ENCODE peak calls at places on chromosome 17, in four cellular contexts. G is H1, P is GM12878, L is HepG2. J is an unnamed sample. For H3K9me3, the result is how much of the 10 kb centered on the place peaks cover.

GRCh38 chr17:39237586-39237985 is 11.8 kb upstream of the STAC2 start:
- DNase-seq in P (no peak), G (no peak), L (no peak), J (no peak)

GRCh38 chr17:74227271-74227670 is 13.9 kb downstream of the TTYH2 start:
- DNase-seq in L (no peak), P (no peak), G (no peak), J (no peak)

GRCh38 chr17:45341389-45342158 is 24.8 kb upstream of the MAP3K14 start:
- DNase-seq in L (peak), P (no peak), G (peak), J (peak)

GRCh38 chr17:72205357-72205756 is 84.5 kb downstream of the SOX9 start:
- DNase-seq in P (no peak), G (no peak), L (no peak), J (no peak)

GRCh38 chr17:41687828-41688640 is 651 bp upstream of the EIF1 start:
- DNase-seq in G (peak), P (no peak), L (peak), J (no peak)

GRCh38 chr17:67071595-67071994 is 27.2 kb downstream of the CACNG1 start:
- DNase-seq in G (no peak), P (no peak), L (no peak), J (no peak)

GRCh38 chr17:1718362-1719165 is 5.9 kb upstream of the WDR81 start:
- DNase-seq in P (no peak), G (no peak), L (no peak), J (no peak)

GRCh38 chr17:45729284-45729907 is 54.7 kb upstream of the CRHR1 start:
- DNase-seq in G (no peak), L (no peak), P (no peak), J (no peak)

GRCh38 chr17:16928406-16929280 is 43.3 kb downstream of the TNFRSF13B start:
- DNase-seq in G (no peak), P (no peak), L (no peak), J (no peak)

GRCh38 chr17:61454932-61455753 is 2.9 kb downstream of the TBX4 start:
- DNase-seq in L (peak), P (no peak), G (peak), J (no peak)
- H3K4me3 ChIP-seq in L (no peak), P (no peak), G (no peak), J (peak)

DNA sequence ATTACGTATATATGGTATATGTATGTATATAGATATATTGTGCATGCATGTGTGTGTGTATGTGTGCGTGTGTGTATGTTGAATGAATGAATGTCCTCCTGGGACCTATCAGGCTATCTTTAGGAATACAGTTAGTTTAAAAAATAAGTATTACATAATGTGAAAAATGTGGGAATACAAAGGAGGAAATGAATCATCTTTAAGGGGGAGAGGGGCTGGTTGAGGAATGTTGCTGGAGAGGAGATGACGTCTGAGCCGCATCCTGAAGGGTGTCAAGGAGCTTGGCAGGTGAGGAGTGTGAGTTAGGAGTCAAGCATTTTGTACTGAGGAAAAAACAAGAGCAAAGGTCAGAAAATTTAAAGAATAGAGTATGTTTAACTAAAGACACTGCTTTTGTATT is 62.4 kb upstream of the NLK start:
- DNase-seq in G (no peak), P (no peak), L (no peak), J (no peak)
- TF ChIP-seq SUZ12 in G (no peak), P (no peak), L (no peak), J (no peak)

DNA sequence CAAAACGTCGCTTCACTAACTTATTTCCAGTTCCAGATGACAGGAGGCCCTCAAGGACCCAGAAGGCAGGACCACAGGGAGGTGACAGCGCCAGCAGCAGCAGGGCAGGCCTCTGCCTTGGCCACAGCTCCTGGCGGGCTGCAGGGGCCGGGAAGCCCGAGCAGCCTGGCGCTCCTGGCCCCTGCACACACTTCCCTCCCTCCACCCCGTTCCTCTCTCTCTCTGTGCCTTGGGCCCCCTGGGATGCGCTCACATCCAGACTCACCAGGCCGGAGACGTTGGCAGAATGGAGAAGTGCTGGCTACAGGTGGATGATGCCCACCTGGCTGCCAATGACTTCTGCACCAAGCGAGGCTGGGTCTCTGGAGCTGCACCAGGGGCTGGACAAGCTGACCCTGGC is 12.7 kb downstream of the ZNF594 start:
- DNase-seq in L (no peak), P (no peak), G (no peak), J (no peak)
- H3K9me3 ChIP-seq in L (under half), P (under half), G (half or more), J (half or more)

GRCh38 chr17:3755335-3756030 is 31.8 kb downstream of the HASPIN start:
- DNase-seq in L (no peak), G (no peak), P (no peak), J (no peak)
- H3K4me3 ChIP-seq in L (no peak), G (peak), P (no peak), J (peak)

GRCh38 chr17:37702605-37703004 is 42.3 kb downstream of the HNF1B start:
- DNase-seq in G (no peak), P (no peak), L (no peak), J (no peak)
- TF ChIP-seq SUZ12 in G (no peak), P (no peak), L (no peak), J (no peak)

GRCh38 chr17:83203073-83203471 is 123.7 kb downstream of the METRNL start:
- DNase-seq in G (no peak), L (peak), P (no peak), J (no peak)

GRCh38 chr17:83200746-83201145 is 121.3 kb downstream of the METRNL start:
- DNase-seq in P (no peak), G (no peak), L (no peak), J (no peak)

GRCh38 chr17:83200231-83200699 is 120.9 kb downstream of the METRNL start:
- DNase-seq in G (no peak), P (no peak), L (no peak), J (no peak)

GRCh38 chr17:83202002-83203000 is 122.9 kb downstream of the METRNL start:
- DNase-seq in P (no peak), G (peak), L (no peak), J (no peak)

GRCh38 chr17:83201206-83202001 is 122.0 kb downstream of the METRNL start:
- DNase-seq in L (no peak), G (no peak), P (no peak), J (no peak)
- H3K9me3 ChIP-seq in L (under half), G (half or more), P (under half), J (under half)

GRCh38 chr17:48605409-48605864 is 651 bp upstream of the HOXB6 start:
- DNase-seq in P (no peak), G (no peak), L (no peak), J (no peak)
- H3K4me3 ChIP-seq in P (no peak), G (no peak), L (no peak), J (no peak)

GRCh38 chr17:56260421-56260820 is 107.1 kb downstream of the ANKFN1 start:
- DNase-seq in G (no peak), P (no peak), L (no peak), J (no peak)

GRCh38 chr17:56257075-56257474 is 103.8 kb downstream of the ANKFN1 start:
- DNase-seq in L (no peak), P (no peak), G (no peak), J (no peak)

GRCh38 chr17:56262854-56263253 is 109.6 kb downstream of the ANKFN1 start:
- DNase-seq in G (no peak), P (no peak), L (no peak), J (no peak)
- TF ChIP-seq SUZ12 in G (no peak), P (no peak), L (no peak), J (no peak)

J was measured in NT2/D1.